ENCODE peak calls at places on chromosomes 3 and 15, in four cellular contexts. One of them, this sample, is unnamed.

GRCh38 chr15:62624541-62625399 is 417.8 kb upstream of the TPM1 start:
- DNase-seq in heart right ventricle: peak
- DNase-seq in dorsolateral prefrontal cortex: no peak
- DNase-seq in IMR-90: peak
- DNase-seq in this sample: peak

GRCh38 chr15:87959080-87959479 is 297.5 kb downstream of the NTRK3 start:
- DNase-seq in heart right ventricle: no peak
- DNase-seq in dorsolateral prefrontal cortex: no peak
- DNase-seq in IMR-90: no peak
- DNase-seq in this sample: no peak

GRCh38 chr3:64496786-64497560 is 190.8 kb downstream of the ADAMTS9 start:
- DNase-seq in heart right ventricle: no peak
- DNase-seq in dorsolateral prefrontal cortex: no peak
- DNase-seq in IMR-90: no peak
- DNase-seq in this sample: no peak

GRCh38 chr15:55907797-55908196 is 85.6 kb downstream of the NEDD4 start:
- DNase-seq in heart right ventricle: no peak
- DNase-seq in dorsolateral prefrontal cortex: no peak
- DNase-seq in IMR-90: peak
- DNase-seq in this sample: peak

GRCh38 chr15:80386151-80386550 is 18.0 kb upstream of the ARNT2 start:
- DNase-seq in heart right ventricle: no peak
- DNase-seq in dorsolateral prefrontal cortex: no peak
- DNase-seq in IMR-90: no peak
- DNase-seq in this sample: no peak

GRCh38 chr3:106731230-106731629 is 646.0 kb upstream of the CCDC54 start:
- DNase-seq in heart right ventricle: no peak
- DNase-seq in dorsolateral prefrontal cortex: no peak
- DNase-seq in IMR-90: no peak
- DNase-seq in this sample: no peak

GRCh38 chr3:45937206-45938042 is 5.8 kb upstream of the CXCR6 start:
- DNase-seq in heart right ventricle: no peak
- DNase-seq in dorsolateral prefrontal cortex: no peak
- DNase-seq in IMR-90: no peak
- DNase-seq in this sample: no peak

GRCh38 chr3:180278583-180279188 is 241.9 kb upstream of the PEX5L start:
- DNase-seq in heart right ventricle: no peak
- DNase-seq in dorsolateral prefrontal cortex: no peak
- DNase-seq in IMR-90: no peak
- DNase-seq in this sample: no peak

GRCh38 chr3:127220497-127220896 is 27.6 kb downstream of the PRR23E start:
- DNase-seq in heart right ventricle: no peak
- DNase-seq in dorsolateral prefrontal cortex: no peak
- DNase-seq in IMR-90: no peak
- DNase-seq in this sample: no peak

GRCh38 chr3:24496529-24497482 is 2.2 kb upstream of the THRB start:
- DNase-seq in heart right ventricle: peak
- DNase-seq in dorsolateral prefrontal cortex: peak
- DNase-seq in IMR-90: peak
- DNase-seq in this sample: peak

GRCh38 chr3:64008952-64009351 is 14.3 kb downstream of the PSMD6 start:
- DNase-seq in heart right ventricle: no peak
- DNase-seq in dorsolateral prefrontal cortex: no peak
- DNase-seq in IMR-90: peak
- DNase-seq in this sample: peak

GRCh38 chr3:128267541-128267940 is 114.3 kb downstream of the EEFSEC start:
- DNase-seq in heart right ventricle: no peak
- DNase-seq in dorsolateral prefrontal cortex: no peak
- DNase-seq in IMR-90: no peak
- DNase-seq in this sample: no peak

GRCh38 chr3:94137377-94137776 is 74.5 kb downstream of the NSUN3 start:
- DNase-seq in heart right ventricle: no peak
- DNase-seq in dorsolateral prefrontal cortex: no peak
- DNase-seq in IMR-90: no peak
- DNase-seq in this sample: peak

GRCh38 chr3:61997112-61997511 is 376.2 kb downstream of the FEZF2 start:
- DNase-seq in heart right ventricle: no peak
- DNase-seq in dorsolateral prefrontal cortex: no peak
- DNase-seq in IMR-90: peak
- DNase-seq in this sample: no peak

GRCh38 chr3:78907367-78907766 is 860.4 kb downstream of the ROBO1 start:
- DNase-seq in heart right ventricle: no peak
- DNase-seq in dorsolateral prefrontal cortex: no peak
- DNase-seq in IMR-90: peak
- DNase-seq in this sample: peak

GRCh38 chr3:535566-536416 is 339.2 kb downstream of the CHL1 start:
- DNase-seq in heart right ventricle: no peak
- DNase-seq in dorsolateral prefrontal cortex: no peak
- DNase-seq in IMR-90: peak
- DNase-seq in this sample: peak

GRCh38 chr3:6739288-6739687 is 121.6 kb upstream of the GRM7 start:
- DNase-seq in heart right ventricle: no peak
- DNase-seq in dorsolateral prefrontal cortex: no peak
- DNase-seq in IMR-90: no peak
- DNase-seq in this sample: no peak

GRCh38 chr3:73449774-73450173 is 175.0 kb downstream of the PDZRN3 start:
- DNase-seq in heart right ventricle: no peak
- DNase-seq in dorsolateral prefrontal cortex: no peak
- DNase-seq in IMR-90: no peak
- DNase-seq in this sample: no peak

GRCh38 chr3:192812736-192813383 is 85.5 kb upstream of the FGF12 start:
- DNase-seq in heart right ventricle: no peak
- DNase-seq in dorsolateral prefrontal cortex: no peak
- DNase-seq in IMR-90: peak
- DNase-seq in this sample: peak

GRCh38 chr3:119011528-119011927 is 23.1 kb downstream of the IGSF11 start:
- DNase-seq in heart right ventricle: no peak
- DNase-seq in dorsolateral prefrontal cortex: no peak
- DNase-seq in IMR-90: no peak
- DNase-seq in this sample: no peak

GRCh38 chr3:146655333-146655996 is 50.3 kb upstream of the PLSCR5 start:
- DNase-seq in heart right ventricle: no peak
- DNase-seq in dorsolateral prefrontal cortex: no peak
- DNase-seq in IMR-90: no peak
- DNase-seq in this sample: no peak

GRCh38 chr3:195878424-195879274 is 29.7 kb downstream of the TNK2 start:
- DNase-seq in heart right ventricle: no peak
- DNase-seq in dorsolateral prefrontal cortex: no peak
- DNase-seq in IMR-90: no peak
- DNase-seq in this sample: no peak

GRCh38 chr3:64932666-64933342 is 245.0 kb upstream of the ADAMTS9 start:
- DNase-seq in heart right ventricle: no peak
- DNase-seq in dorsolateral prefrontal cortex: no peak
- DNase-seq in IMR-90: no peak
- DNase-seq in this sample: no peak

GRCh38 chr15:45148076-45149059 is 18.6 kb downstream of the DUOX1 start:
- DNase-seq in heart right ventricle: no peak
- DNase-seq in dorsolateral prefrontal cortex: no peak
- DNase-seq in IMR-90: no peak
- DNase-seq in this sample: no peak

GRCh38 chr3:5188419-5189405 is 1.2 kb downstream of the EDEM1 start:
- DNase-seq in heart right ventricle: peak
- DNase-seq in dorsolateral prefrontal cortex: no peak
- DNase-seq in IMR-90: peak
- DNase-seq in this sample: peak

GRCh38 chr15:55552926-55553325 is 35.2 kb downstream of the PYGO1 start:
- DNase-seq in heart right ventricle: peak
- DNase-seq in dorsolateral prefrontal cortex: no peak
- DNase-seq in IMR-90: peak
- DNase-seq in this sample: peak

GRCh38 chr3:54042259-54042823 is 80.0 kb upstream of the CACNA2D3 start:
- DNase-seq in heart right ventricle: no peak
- DNase-seq in dorsolateral prefrontal cortex: no peak
- DNase-seq in IMR-90: no peak
- DNase-seq in this sample: no peak

GRCh38 chr3:113952921-113953320 is 5.1 kb downstream of the ZDHHC23 start:
- DNase-seq in heart right ventricle: no peak
- DNase-seq in dorsolateral prefrontal cortex: no peak
- DNase-seq in IMR-90: no peak
- DNase-seq in this sample: peak

GRCh38 chr3:152193673-152194267 is 75.0 kb upstream of the MBNL1 start:
- DNase-seq in heart right ventricle: no peak
- DNase-seq in dorsolateral prefrontal cortex: no peak
- DNase-seq in IMR-90: no peak
- DNase-seq in this sample: no peak

GRCh38 chr3:29240248-29240647 is 40.6 kb upstream of the RBMS3 start:
- DNase-seq in heart right ventricle: no peak
- DNase-seq in dorsolateral prefrontal cortex: no peak
- DNase-seq in IMR-90: peak
- DNase-seq in this sample: peak

GRCh38 chr15:45670511-45670910 is 35.7 kb downstream of the SQOR start:
- DNase-seq in heart right ventricle: no peak
- DNase-seq in dorsolateral prefrontal cortex: no peak
- DNase-seq in IMR-90: peak
- DNase-seq in this sample: peak

GRCh38 chr15:94086360-94086759 is 145.0 kb upstream of the MCTP2 start:
- DNase-seq in heart right ventricle: no peak
- DNase-seq in dorsolateral prefrontal cortex: no peak
- DNase-seq in IMR-90: peak
- DNase-seq in this sample: no peak

GRCh38 chr3:140546649-140547048 is 131.2 kb upstream of the TRIM42 start:
- DNase-seq in heart right ventricle: no peak
- DNase-seq in dorsolateral prefrontal cortex: no peak
- DNase-seq in IMR-90: no peak
- DNase-seq in this sample: no peak
- TF ChIP-seq CTCF in heart right ventricle: no peak
- TF ChIP-seq CTCF in dorsolateral prefrontal cortex: no peak
- TF ChIP-seq CTCF in IMR-90: no peak
- TF ChIP-seq CTCF in this sample: no peak

GRCh38 chr15:65068436-65068835 is 645 bp upstream of the RASL12 start:
- DNase-seq in heart right ventricle: no peak
- DNase-seq in dorsolateral prefrontal cortex: no peak
- DNase-seq in IMR-90: no peak
- DNase-seq in this sample: no peak
- TF ChIP-seq CTCF in heart right ventricle: no peak
- TF ChIP-seq CTCF in dorsolateral prefrontal cortex: no peak
- TF ChIP-seq CTCF in IMR-90: no peak
- TF ChIP-seq CTCF in this sample: no peak

DNA sequence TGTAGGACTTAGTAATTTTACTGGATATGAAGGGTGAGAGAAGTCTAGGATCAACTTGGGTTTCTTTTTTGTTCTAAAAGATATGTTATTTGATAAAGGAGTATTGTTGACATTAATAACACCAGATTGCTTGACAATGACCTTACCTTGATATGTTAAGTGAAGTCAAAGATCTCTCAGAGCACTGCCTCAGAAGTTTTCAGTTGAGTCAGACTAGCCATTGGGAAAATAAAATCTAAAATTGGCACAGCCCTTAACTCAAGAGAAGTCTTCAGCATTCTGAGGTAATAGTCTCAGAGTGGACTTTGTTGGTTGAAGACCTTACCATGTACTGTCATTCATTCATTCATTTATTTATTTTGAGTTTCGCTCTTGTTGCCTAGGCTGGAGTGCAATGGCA is 22.4 kb upstream of the ZNF609 start:
- DNase-seq in heart right ventricle: no peak
- DNase-seq in dorsolateral prefrontal cortex: no peak
- DNase-seq in IMR-90: no peak
- DNase-seq in this sample: no peak
- TF ChIP-seq CTCF in heart right ventricle: no peak
- TF ChIP-seq CTCF in dorsolateral prefrontal cortex: no peak
- TF ChIP-seq CTCF in IMR-90: no peak
- TF ChIP-seq CTCF in this sample: no peak

GRCh38 chr15:77654975-77655374 is 22.3 kb upstream of the LINGO1 start:
- DNase-seq in heart right ventricle: no peak
- DNase-seq in dorsolateral prefrontal cortex: no peak
- DNase-seq in IMR-90: no peak
- DNase-seq in this sample: no peak
- TF ChIP-seq CTCF in heart right ventricle: no peak
- TF ChIP-seq CTCF in dorsolateral prefrontal cortex: peak
- TF ChIP-seq CTCF in IMR-90: no peak
- TF ChIP-seq CTCF in this sample: peak

DNA sequence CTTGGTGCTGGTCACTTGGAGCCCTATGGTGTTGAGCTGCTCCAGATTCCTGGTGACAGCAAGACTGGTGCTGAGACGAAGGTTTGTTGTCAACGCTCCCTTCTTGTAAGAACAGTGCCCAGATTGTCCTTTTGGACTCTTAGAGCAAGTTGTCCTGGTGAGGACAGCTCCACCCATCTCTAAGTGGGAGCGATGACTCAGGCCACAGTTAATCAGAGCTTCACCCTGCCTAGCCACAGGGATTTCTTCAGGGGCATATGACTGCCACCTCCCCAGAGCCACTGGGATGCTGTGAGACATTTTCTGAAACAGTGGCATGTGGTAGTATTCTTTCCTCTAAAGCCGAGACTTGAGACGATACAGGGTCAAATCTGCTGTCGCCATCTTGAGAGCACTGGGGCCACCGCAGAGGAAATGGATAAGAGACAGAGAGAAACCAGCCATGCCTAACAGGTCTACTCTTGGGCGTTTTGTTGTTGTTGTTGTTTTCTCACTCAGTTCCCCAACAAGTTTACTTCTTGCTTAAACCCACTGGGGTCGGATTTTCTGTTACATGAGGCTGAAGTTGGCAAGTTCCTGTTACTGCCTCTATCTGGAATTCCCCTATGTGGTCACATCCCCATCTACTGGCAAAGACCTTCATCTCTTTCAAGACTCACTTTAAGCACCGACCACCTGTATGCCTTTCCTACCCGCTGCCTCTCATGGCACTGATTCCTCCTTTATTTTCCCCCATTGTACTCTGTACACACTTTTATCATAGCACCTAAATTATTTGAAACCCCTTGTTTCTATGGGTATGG is 16.0 kb upstream of the PCOLCE2 start:
- DNase-seq in heart right ventricle: no peak
- DNase-seq in dorsolateral prefrontal cortex: no peak
- DNase-seq in IMR-90: no peak
- DNase-seq in this sample: peak
- TF ChIP-seq CTCF in heart right ventricle: no peak
- TF ChIP-seq CTCF in dorsolateral prefrontal cortex: no peak
- TF ChIP-seq CTCF in IMR-90: no peak
- TF ChIP-seq CTCF in this sample: no peak

GRCh38 chr15:90954712-90955671 is at the start of gene RCCD1:
- DNase-seq in heart right ventricle: peak
- DNase-seq in dorsolateral prefrontal cortex: peak
- DNase-seq in IMR-90: peak
- DNase-seq in this sample: peak
- TF ChIP-seq CTCF in heart right ventricle: no peak
- TF ChIP-seq CTCF in dorsolateral prefrontal cortex: no peak
- TF ChIP-seq CTCF in IMR-90: no peak
- TF ChIP-seq CTCF in this sample: no peak